ENCODE peak calls at places on chromosomes 13 and 19, in ten cellular contexts. O, N, W, A, M, K, C, R, Q and P are unnamed samples. For H3K36me3 and H3K4me1, the result is how much of the 10 kb centered on the place peaks cover.

GRCh38 chr13:32830632-32831031 is 185.6 kb upstream of the KL start:
- DNase-seq in O (no peak), N (no peak), W (no peak), A (no peak), M (no peak), K (no peak), C (no peak), R (no peak), Q (no peak), P (no peak)

GRCh38 chr19:19567391-19567790 is 29.3 kb downstream of the CILP2 start:
- DNase-seq in O (no peak), N (no peak), W (no peak), A (no peak), M (no peak), K (no peak), C (no peak), R (no peak), Q (no peak), P (no peak)

GRCh38 chr13:45564108-45564507 is 51.4 kb downstream of the ERICH6B start:
- DNase-seq in O (no peak), N (no peak), W (no peak), A (peak), M (no peak), K (no peak), C (no peak), R (no peak), Q (peak), P (no peak)

GRCh38 chr19:6047741-6048231 is 62.5 kb downstream of the RFX2 start:
- DNase-seq in O (peak), N (peak), W (no peak), A (peak), M (no peak), K (peak), C (no peak), R (no peak), Q (peak), P (no peak)

GRCh38 chr19:1300744-1301490 is 15.2 kb downstream of the EFNA2 start:
- DNase-seq in O (no peak), N (no peak), W (no peak), A (no peak), M (no peak), K (no peak), C (no peak), R (no peak), Q (no peak), P (no peak)

GRCh38 chr19:48239120-48239519 is 16.6 kb downstream of the CARD8 start:
- DNase-seq in O (no peak), N (no peak), W (no peak), A (no peak), M (no peak), K (no peak), C (no peak), R (no peak), Q (no peak), P (no peak)

GRCh38 chr19:28332351-28332750 is 880.6 kb downstream of the UQCRFS1 start:
- DNase-seq in O (no peak), N (no peak), W (no peak), A (no peak), M (no peak), K (no peak), C (no peak), R (no peak), Q (no peak), P (no peak)

GRCh38 chr19:33260628-33261418 is 35.2 kb upstream of the SLC7A10 start:
- DNase-seq in O (no peak), N (no peak), W (no peak), A (no peak), M (no peak), K (no peak), C (no peak), R (peak), Q (no peak), P (peak)

GRCh38 chr19:18417250-18418033 is 1.8 kb upstream of the SSBP4 start:
- DNase-seq in O (peak), N (no peak), W (peak), A (peak), M (peak), K (peak), C (peak), R (peak), Q (peak), P (peak)

GRCh38 chr19:1860133-1860775 is 3.1 kb downstream of the KLF16 start:
- DNase-seq in O (no peak), N (peak), W (peak), A (peak), M (peak), K (peak), C (no peak), R (no peak), Q (no peak), P (no peak)

GRCh38 chr13:51311271-51311670 is 28.2 kb upstream of the SERPINE3 start:
- DNase-seq in O (no peak), N (no peak), W (no peak), A (no peak), M (no peak), K (no peak), C (no peak), R (no peak), Q (no peak), P (no peak)

GRCh38 chr13:39571502-39572092 is 31.4 kb downstream of the LHFPL6 start:
- DNase-seq in O (no peak), N (no peak), W (no peak), A (no peak), M (no peak), K (no peak), C (peak), R (peak), Q (no peak), P (no peak)

DNA sequence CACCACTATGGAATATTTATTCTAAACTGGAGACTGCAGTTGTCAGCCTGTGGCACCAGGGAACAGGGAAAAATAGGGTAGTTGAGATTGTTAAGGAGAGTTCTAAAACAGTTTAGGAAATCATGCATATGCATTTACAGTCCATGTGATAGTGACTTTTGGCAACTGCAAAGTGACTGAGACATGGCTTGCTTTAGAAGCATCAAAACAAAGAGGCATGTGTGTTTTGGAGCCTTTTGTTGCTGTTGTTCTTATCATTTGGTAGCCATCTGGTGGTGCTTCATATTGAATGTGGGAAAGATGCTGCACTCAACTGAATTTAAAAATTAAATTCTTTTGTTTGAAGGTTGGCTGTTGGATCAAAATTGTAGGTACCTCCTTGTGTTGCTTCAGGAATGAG is 10.2 kb upstream of the EBPL start:
- DNase-seq in O (no peak), N (no peak), W (no peak), A (no peak), M (no peak), K (no peak), C (no peak), R (no peak), Q (no peak), P (no peak)
- H3K36me3 ChIP-seq in O (under half), N (under half), W (under half), A (under half), M (under half), K (under half), C (half or more), R (under half), Q (under half), P (half or more)

DNA sequence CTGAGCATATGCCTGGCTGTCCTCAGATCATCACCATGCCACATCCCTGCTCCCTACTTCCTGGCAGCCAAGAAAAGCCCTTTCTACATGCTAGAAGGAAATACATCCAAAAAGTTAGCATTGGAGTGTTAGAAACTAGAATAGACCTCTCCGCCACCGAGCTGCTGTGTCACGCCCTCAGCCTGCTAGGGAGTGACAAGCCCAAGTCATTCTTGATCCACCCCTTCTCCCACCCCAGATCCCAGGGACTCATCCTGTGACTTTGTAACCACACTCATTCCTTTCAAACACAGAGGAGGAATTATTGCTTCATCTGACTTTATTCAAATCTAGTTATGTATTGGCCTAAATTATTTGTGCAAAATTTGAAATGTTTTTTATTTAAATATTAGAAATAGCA is 45.3 kb downstream of the POLR1D start:
- DNase-seq in O (no peak), N (no peak), W (no peak), A (no peak), M (no peak), K (peak), C (no peak), R (no peak), Q (no peak), P (no peak)
- H3K4me3 ChIP-seq in O (no peak), N (no peak), W (no peak), A (no peak), M (no peak), K (no peak), C (no peak), R (no peak), Q (no peak), P (no peak)

GRCh38 chr13:40697711-40698110 is 31.3 kb upstream of the FOXO1 start:
- DNase-seq in O (no peak), N (no peak), W (no peak), A (no peak), M (no peak), K (no peak), C (no peak), R (no peak), Q (no peak), P (no peak)
- H3K4me1 ChIP-seq in O (under half), N (under half), W (under half), A (under half), M (under half), K (under half), C (under half), R (under half), Q (under half), P (under half)

GRCh38 chr19:35027009-35027408 is 3.3 kb upstream of the SCN1B start:
- DNase-seq in O (no peak), N (no peak), W (no peak), A (no peak), M (no peak), K (no peak), C (no peak), R (no peak), Q (no peak), P (no peak)
- H3K36me3 ChIP-seq in O (under half), N (under half), W (under half), A (under half), M (under half), K (half or more), C (half or more), R (under half), Q (under half), P (half or more)

GRCh38 chr13:48504606-48505369 is 28.1 kb downstream of the RCBTB2 start:
- DNase-seq in O (no peak), N (no peak), W (no peak), A (no peak), M (peak), K (no peak), C (no peak), R (no peak), Q (no peak), P (peak)
- H3K4me3 ChIP-seq in O (no peak), N (no peak), W (no peak), A (no peak), M (peak), K (no peak), C (no peak), R (no peak), Q (no peak), P (no peak)